ENCODE peak calls at places on chromosomes 1 and 21, in nine cellular contexts. D is mucosa of gallbladder; T is GM18507; X is CD8-positive, alpha-beta memory T cell; E is activated CD4-positive, alpha-beta T cell treated with anti-CD3 and anti-CD28 coated beads, Interleukin-2, amount 10 ng/mL, durations not matched to agents 7 days and 5 days; P is NCI-H510A; W is amniotic stem cell; V is cardiac septum; K is EL. B is an unnamed sample.

GRCh38 chr1:204191481-204191880 is 4.8 kb downstream of the KISS1 start:
- DNase-seq in D (no peak), T (no peak), X (no peak), E (no peak), P (no peak), W (no peak), V (no peak), K (no peak), B (no peak)

GRCh38 chr21:45551316-45551715 is 9.1 kb upstream of the SLC19A1 start:
- DNase-seq in D (no peak), T (no peak), X (no peak), E (peak), P (no peak), W (peak), V (peak), K (peak), B (peak)

GRCh38 chr1:91499904-91500755 is 521 bp upstream of the CDC7 start:
- DNase-seq in D (no peak), T (no peak), X (no peak), E (no peak), P (no peak), W (no peak), V (no peak), K (no peak), B (no peak)

GRCh38 chr1:208089971-208090755 is 154.0 kb downstream of the PLXNA2 start:
- DNase-seq in D (no peak), T (no peak), X (no peak), E (no peak), P (no peak), W (peak), V (no peak), K (peak), B (peak)

GRCh38 chr1:150976879-150977694 is 2.5 kb upstream of the CERS2 start:
- DNase-seq in D (peak), T (no peak), X (peak), E (peak), P (peak), W (peak), V (peak), K (peak), B (peak)

GRCh38 chr1:27341525-27342252 is at the start of gene SYTL1:
- DNase-seq in D (peak), T (no peak), X (peak), E (peak), P (peak), W (peak), V (peak), K (peak), B (peak)

GRCh38 chr1:168320805-168321577 is 40.3 kb downstream of the TBX19 start:
- DNase-seq in D (peak), T (no peak), X (no peak), E (no peak), P (no peak), W (peak), V (no peak), K (peak), B (peak)

GRCh38 chr1:46606255-46606965 is 2.3 kb upstream of the MKNK1 start:
- DNase-seq in D (no peak), T (no peak), X (no peak), E (no peak), P (peak), W (no peak), V (no peak), K (no peak), B (no peak)

GRCh38 chr1:153578490-153578889 is 12.8 kb upstream of the S100A2 start:
- DNase-seq in D (no peak), T (no peak), X (no peak), E (no peak), P (no peak), W (no peak), V (no peak), K (peak), B (no peak)